ENCODE peak calls at places on chromosomes 7 and 10, in five cellular contexts. K, A, N, J and T are unnamed samples.

GRCh38 chr10:104321716-104322415 is 16.4 kb downstream of the ITPRIP start:
- DNase-seq in K (no peak), A (no peak), N (no peak), J (no peak), T (no peak)

GRCh38 chr7:130486114-130486962 is 5.5 kb upstream of the MEST start:
- DNase-seq in K (peak), A (peak), N (no peak), J (peak), T (peak)

GRCh38 chr10:75401569-75402485 is at the start of gene ZNF503:
- DNase-seq in K (peak), A (peak), N (peak), J (no peak), T (peak)

GRCh38 chr10:49646256-49646870 is 32.5 kb downstream of the CHAT start:
- DNase-seq in K (no peak), A (no peak), N (no peak), J (no peak), T (no peak)

GRCh38 chr10:16996530-16996964 is 133.1 kb downstream of the CUBN start:
- DNase-seq in K (no peak), A (no peak), N (no peak), J (no peak), T (no peak)

GRCh38 chr10:79025113-79025832 is 43.5 kb upstream of the ZMIZ1 start:
- DNase-seq in K (peak), A (peak), N (no peak), J (peak), T (no peak)

GRCh38 chr10:119006451-119007210 is 22.9 kb upstream of the NANOS1 start:
- DNase-seq in K (no peak), A (no peak), N (no peak), J (no peak), T (no peak)

GRCh38 chr10:34861293-34862004 is 46.4 kb upstream of the PARD3 start:
- DNase-seq in K (peak), A (no peak), N (no peak), J (no peak), T (no peak)

GRCh38 chr10:22988581-22989360 is 60.9 kb downstream of the ARMC3 start:
- DNase-seq in K (no peak), A (peak), N (peak), J (peak), T (no peak)

GRCh38 chr7:98395951-98396350 is 4.9 kb downstream of the BAIAP2L1 start:
- DNase-seq in K (no peak), A (no peak), N (no peak), J (no peak), T (no peak)

GRCh38 chr7:2307690-2308107 is 6.5 kb downstream of the SNX8 start:
- DNase-seq in K (no peak), A (no peak), N (no peak), J (no peak), T (no peak)

GRCh38 chr10:71667374-71667750 is 52.2 kb downstream of the C10orf105 start:
- DNase-seq in K (no peak), A (no peak), N (peak), J (no peak), T (no peak)

GRCh38 chr7:94452257-94452656 is 57.4 kb upstream of the CASD1 start:
- DNase-seq in K (peak), A (no peak), N (no peak), J (no peak), T (no peak)

GRCh38 chr7:97024209-97025129 is at the start of gene DLX5:
- DNase-seq in K (peak), A (no peak), N (no peak), J (no peak), T (no peak)

GRCh38 chr10:71213761-71214440 is 1.5 kb downstream of the UNC5B start:
- DNase-seq in K (no peak), A (no peak), N (no peak), J (no peak), T (no peak)

GRCh38 chr7:135510603-135511183 is 791 bp upstream of the CNOT4 start:
- DNase-seq in K (no peak), A (no peak), N (no peak), J (no peak), T (no peak)

GRCh38 chr10:96974348-96974747 is 142.2 kb downstream of the LCOR start:
- DNase-seq in K (no peak), A (no peak), N (no peak), J (no peak), T (no peak)

GRCh38 chr10:32548208-32548607 is 102.3 kb downstream of the CCDC7 start:
- DNase-seq in K (no peak), A (no peak), N (no peak), J (no peak), T (no peak)

GRCh38 chr10:24249829-24250415 is 41.0 kb downstream of the KIAA1217 start:
- DNase-seq in K (no peak), A (no peak), N (no peak), J (no peak), T (no peak)

GRCh38 chr7:21939136-21939857 is 6.4 kb downstream of the CDCA7L start:
- DNase-seq in K (peak), A (peak), N (no peak), J (peak), T (no peak)

GRCh38 chr10:130244928-130245495 is 108.8 kb downstream of the GLRX3 start:
- DNase-seq in K (no peak), A (no peak), N (no peak), J (no peak), T (no peak)

GRCh38 chr10:33666686-33667480 is 332.4 kb upstream of the NRP1 start:
- DNase-seq in K (no peak), A (no peak), N (peak), J (no peak), T (no peak)

GRCh38 chr7:143901360-143901709 is 641 bp downstream of the TCAF1 start:
- DNase-seq in K (no peak), A (no peak), N (no peak), J (no peak), T (no peak)

GRCh38 chr10:123284022-123284421 is 129.8 kb downstream of the BUB3 start:
- DNase-seq in K (no peak), A (no peak), N (no peak), J (no peak), T (no peak)

GRCh38 chr7:1856966-1857441 is 186.9 kb downstream of the ELFN1 start:
- DNase-seq in K (no peak), A (no peak), N (no peak), J (no peak), T (no peak)

GRCh38 chr10:119159332-119159731 is 6.2 kb downstream of the SFXN4 start:
- DNase-seq in K (no peak), A (no peak), N (no peak), J (no peak), T (no peak)

GRCh38 chr10:63910806-63911205 is 389.6 kb downstream of the REEP3 start:
- DNase-seq in K (no peak), A (no peak), N (no peak), J (no peak), T (no peak)

GRCh38 chr10:73159038-73159648 is 8.7 kb downstream of the ECD start:
- DNase-seq in K (peak), A (peak), N (peak), J (peak), T (peak)

GRCh38 chr10:132374612-132375011 is 22.4 kb upstream of the PWWP2B start:
- DNase-seq in K (no peak), A (no peak), N (no peak), J (no peak), T (no peak)

GRCh38 chr7:107505997-107506682 is 36.3 kb downstream of the GPR22 start:
- DNase-seq in K (peak), A (peak), N (no peak), J (no peak), T (no peak)

GRCh38 chr7:66522518-66522917 is 106.2 kb upstream of the KCTD7 start:
- DNase-seq in K (no peak), A (no peak), N (no peak), J (no peak), T (no peak)